ENCODE peak calls at places on chromosomes 2 and 18, in four cellular contexts. W is BJ, P is choroid plexus epithelial cell, A is left ventricle myocardium inferior. S is an unnamed sample.

GRCh38 chr2:143284087-143284675 is 155.0 kb downstream of the ARHGAP15 start:
- DNase-seq in W (no peak), A (no peak), P (peak; percentile 75), S (peak; percentile 57)

GRCh38 chr2:8575011-8575750 is 106.7 kb upstream of the ID2 start:
- DNase-seq in W (no peak), A (no peak), P (no peak), S (no peak)

GRCh38 chr2:47488870-47489584 is 86.1 kb downstream of the MSH2 start:
- DNase-seq in W (peak; percentile 6), A (no peak), P (peak; percentile 91), S (no peak)

GRCh38 chr2:28778392-28778791 is 26.8 kb downstream of the PPP1CB start:
- DNase-seq in P (no peak), W (no peak), A (no peak), S (no peak)

GRCh38 chr18:28757466-28758008 is 580.6 kb upstream of the CDH2 start:
- DNase-seq in A (no peak), W (no peak), P (no peak), S (no peak)

GRCh38 chr2:9749546-9750223 is 93.6 kb upstream of the TAF1B start:
- DNase-seq in W (no peak), A (no peak), P (no peak), S (no peak)

GRCh38 chr2:98009887-98010760 is 14.4 kb upstream of the TMEM131 start:
- DNase-seq in A (no peak), P (peak; percentile 68), W (no peak), S (no peak)

GRCh38 chr2:64792310-64792709 is 138.6 kb upstream of the SERTAD2 start:
- DNase-seq in W (no peak), A (no peak), P (peak; percentile 25), S (no peak)

GRCh38 chr2:43450617-43451016 is 145.2 kb downstream of the THADA start:
- DNase-seq in P (no peak), W (no peak), A (no peak), S (no peak)

GRCh38 chr18:57819671-57820460 is 16.8 kb upstream of the ATP8B1 start:
- DNase-seq in A (peak; percentile 62), W (no peak), P (peak; percentile 94), S (no peak)

GRCh38 chr2:98084869-98085238 is 2.1 kb upstream of the VWA3B start:
- DNase-seq in W (no peak), P (no peak), A (no peak), S (no peak)

GRCh38 chr2:230137902-230138539 is 69.3 kb upstream of the SLC16A14 start:
- DNase-seq in W (no peak), P (no peak), A (no peak), S (no peak)

GRCh38 chr2:157056200-157056676 is 201.3 kb upstream of the GALNT5 start:
- DNase-seq in W (peak; percentile 25), A (no peak), P (peak; percentile 86), S (no peak)

GRCh38 chr2:63601061-63601460 is 12.3 kb downstream of the MDH1 start:
- DNase-seq in P (no peak), W (no peak), A (no peak), S (no peak)

GRCh38 chr2:164032995-164033394 is 297.2 kb upstream of the FIGN start:
- DNase-seq in W (no peak), P (no peak), A (no peak), S (no peak)

GRCh38 chr2:132776271-132776670 is 106.3 kb upstream of the LYPD1 start:
- DNase-seq in P (no peak), W (no peak), A (no peak), S (no peak)

GRCh38 chr2:8677646-8678592 is 3.9 kb upstream of the ID2 start:
- DNase-seq in A (peak; percentile 53), P (peak; percentile 59), W (no peak), S (peak; percentile 69)

GRCh38 chr2:38747007-38747424 is 4.1 kb downstream of the SRSF7 start:
- DNase-seq in W (no peak), P (no peak), A (no peak), S (no peak)

GRCh38 chr2:46493241-46493970 is 14.0 kb downstream of the TMEM247 start:
- DNase-seq in W (no peak), A (no peak), P (peak; percentile 82), S (no peak)

GRCh38 chr18:62790836-62791772 is 75.8 kb downstream of the PHLPP1 start:
- DNase-seq in W (peak; percentile 31), P (peak; percentile 64), A (no peak), S (no peak)

GRCh38 chr2:74183878-74184277 is 5.2 kb upstream of the MOB1A start:
- DNase-seq in W (no peak), P (no peak), A (no peak), S (no peak)

GRCh38 chr2:212158081-212158480 is 380.5 kb downstream of the ERBB4 start:
- DNase-seq in W (no peak), P (no peak), A (no peak), S (no peak)

GRCh38 chr2:26642437-26642836 is 1.3 kb upstream of the CIB4 start:
- DNase-seq in W (no peak), P (no peak), A (no peak), S (no peak)

GRCh38 chr2:107809835-107810234 is 16.9 kb upstream of the RGPD4 start:
- DNase-seq in A (no peak), W (no peak), P (no peak), S (no peak)

GRCh38 chr2:141911485-141912066 is 219.2 kb downstream of the LRP1B start:
- DNase-seq in A (no peak), W (no peak), P (peak; percentile 62), S (no peak)

S was measured in Right ventricle myocardium inferior.